ENCODE peak calls at places on chromosomes 6 and 20, in five cellular contexts. F, E, P, Q and W are unnamed samples.

GRCh38 chr6:136920858-136921520 is 1.1 kb upstream of the SLC35D3 start:
- DNase-seq in F (no peak), E (peak; percentile 27), P (peak; percentile 48), Q (peak; percentile 54), W (peak; percentile 14)

GRCh38 chr6:1820714-1821113 is 211.0 kb downstream of the FOXC1 start:
- DNase-seq in F (no peak), E (no peak), P (no peak), Q (no peak), W (no peak)

GRCh38 chr6:31850765-31851484 is 11.7 kb downstream of the NEU1 start:
- DNase-seq in F (no peak), E (no peak), P (no peak), Q (no peak), W (no peak)

GRCh38 chr6:72787521-72788031 is 165.7 kb downstream of the KCNQ5 start:
- DNase-seq in F (no peak), E (peak; percentile 39), P (no peak), Q (no peak), W (peak; percentile 13)

GRCh38 chr20:41047279-41047974 is 18.8 kb downstream of the TOP1 start:
- DNase-seq in F (no peak), E (no peak), P (no peak), Q (no peak), W (no peak)

GRCh38 chr6:68126089-68126749 is 508.9 kb upstream of the ADGRB3 start:
- DNase-seq in F (no peak), E (no peak), P (no peak), Q (no peak), W (no peak)

GRCh38 chr20:63036266-63036665 is 29.5 kb upstream of the BHLHE23 start:
- DNase-seq in F (no peak), E (no peak), P (no peak), Q (no peak), W (no peak)

GRCh38 chr6:37702314-37702713 is 4.6 kb upstream of the MDGA1 start:
- DNase-seq in F (no peak), E (no peak), P (no peak), Q (no peak), W (no peak)